ENCODE peak calls at places on chromosomes 16 and 17, in four cellular contexts. Z is HCT116, H is K562, T is HepG2. Q is an unnamed sample.

GRCh38 chr16:68790130-68790761 is 53.1 kb upstream of the TANGO6 start:
- DNase-seq in Z (no peak), H (no peak), T (peak), Q (no peak)

GRCh38 chr17:48726182-48726915 is 2.2 kb downstream of the HOXB13 start:
- DNase-seq in Z (no peak), H (no peak), T (no peak), Q (no peak)

GRCh38 chr16:78695371-78695770 is 595.9 kb downstream of the WWOX start:
- DNase-seq in Z (no peak), H (no peak), T (no peak), Q (no peak)

GRCh38 chr16:88743693-88744519 is 37.6 kb downstream of the CTU2 start:
- DNase-seq in Z (peak), H (peak), T (peak), Q (no peak)

GRCh38 chr16:27273670-27274522 is 5.3 kb upstream of the NSMCE1 start:
- DNase-seq in Z (peak), H (no peak), T (peak), Q (no peak)

GRCh38 chr16:78443300-78443604 is 343.8 kb downstream of the WWOX start:
- DNase-seq in Z (no peak), H (no peak), T (no peak), Q (no peak)

GRCh38 chr17:73360961-73361761 is 49.4 kb upstream of the CDC42EP4 start:
- DNase-seq in Z (no peak), H (no peak), T (no peak), Q (no peak)

GRCh38 chr17:70268383-70268782 is 99.1 kb downstream of the KCNJ2 start:
- DNase-seq in Z (no peak), H (no peak), T (no peak), Q (no peak)

GRCh38 chr16:908526-909155 is 62.1 kb downstream of the LMF1 start:
- DNase-seq in Z (no peak), H (no peak), T (no peak), Q (no peak)

GRCh38 chr17:58487589-58488427 is at the start of gene HSF5:
- DNase-seq in Z (no peak), H (no peak), T (no peak), Q (no peak)

GRCh38 chr17:68291836-68292688 is 767 bp downstream of the ARSG start:
- DNase-seq in Z (peak), H (peak), T (peak), Q (no peak)

GRCh38 chr17:39230361-39230760 is 4.6 kb upstream of the STAC2 start:
- DNase-seq in Z (no peak), H (no peak), T (no peak), Q (no peak)

GRCh38 chr16:1026057-1026783 is 44.6 kb downstream of the SOX8 start:
- DNase-seq in Z (no peak), H (no peak), T (no peak), Q (no peak)

GRCh38 chr16:67260426-67261063 is 11.8 kb downstream of the SLC9A5 start:
- DNase-seq in Z (no peak), H (peak), T (peak), Q (no peak)

GRCh38 chr16:67259705-67260104 is 10.9 kb downstream of the SLC9A5 start:
- DNase-seq in Z (no peak), H (no peak), T (no peak), Q (no peak)

GRCh38 chr16:67256701-67257230 is 8.0 kb downstream of the SLC9A5 start:
- DNase-seq in Z (no peak), H (no peak), T (no peak), Q (no peak)

GRCh38 chr16:67257486-67258159 is 8.8 kb downstream of the SLC9A5 start:
- DNase-seq in Z (no peak), H (no peak), T (no peak), Q (no peak)

DNA sequence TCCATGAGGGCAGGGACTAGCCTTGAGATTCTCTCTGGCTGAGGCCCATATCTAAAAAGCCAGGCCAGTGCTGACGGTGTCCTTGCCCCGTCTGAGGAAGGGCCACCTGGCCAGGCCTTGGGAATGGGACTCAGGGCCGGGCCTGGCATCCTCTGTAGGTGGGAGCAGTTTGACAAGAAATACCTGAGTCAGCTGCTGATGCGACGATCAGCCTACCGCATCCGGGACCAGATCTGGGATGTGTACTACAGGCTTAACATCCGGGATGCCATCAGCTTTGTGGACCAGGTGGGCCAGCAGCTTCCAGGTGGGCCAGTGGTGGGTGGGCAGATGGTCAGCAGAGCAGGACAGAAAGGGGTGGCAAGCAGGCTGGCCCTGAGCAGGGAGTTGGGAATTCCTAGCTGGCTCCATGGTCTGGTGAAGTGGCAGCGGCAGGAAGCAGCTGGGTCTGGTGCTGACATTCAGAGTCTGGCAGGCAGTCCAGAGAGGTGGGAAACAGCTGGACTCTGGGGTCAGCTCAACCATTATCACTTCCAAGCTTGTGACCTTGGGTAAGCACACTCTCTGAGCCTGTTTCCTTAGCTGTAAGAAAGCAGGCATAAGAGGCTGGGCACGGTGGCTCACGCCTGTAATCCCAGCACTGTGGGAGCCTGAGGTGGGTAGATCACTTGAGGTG is 9.5 kb downstream of the SLC9A5 start:
- DNase-seq in Z (no peak), H (no peak), T (no peak), Q (no peak)
- TF ChIP-seq SIN3A in Z (no peak), H (no peak), T (no peak), Q (no peak)

GRCh38 chr17:51059781-51060180 is 60.9 kb downstream of the SPAG9 start:
- DNase-seq in Z (no peak), H (no peak), T (peak), Q (no peak)
- TF ChIP-seq CTCF in Z (no peak), H (no peak), T (no peak), Q (no peak)

DNA sequence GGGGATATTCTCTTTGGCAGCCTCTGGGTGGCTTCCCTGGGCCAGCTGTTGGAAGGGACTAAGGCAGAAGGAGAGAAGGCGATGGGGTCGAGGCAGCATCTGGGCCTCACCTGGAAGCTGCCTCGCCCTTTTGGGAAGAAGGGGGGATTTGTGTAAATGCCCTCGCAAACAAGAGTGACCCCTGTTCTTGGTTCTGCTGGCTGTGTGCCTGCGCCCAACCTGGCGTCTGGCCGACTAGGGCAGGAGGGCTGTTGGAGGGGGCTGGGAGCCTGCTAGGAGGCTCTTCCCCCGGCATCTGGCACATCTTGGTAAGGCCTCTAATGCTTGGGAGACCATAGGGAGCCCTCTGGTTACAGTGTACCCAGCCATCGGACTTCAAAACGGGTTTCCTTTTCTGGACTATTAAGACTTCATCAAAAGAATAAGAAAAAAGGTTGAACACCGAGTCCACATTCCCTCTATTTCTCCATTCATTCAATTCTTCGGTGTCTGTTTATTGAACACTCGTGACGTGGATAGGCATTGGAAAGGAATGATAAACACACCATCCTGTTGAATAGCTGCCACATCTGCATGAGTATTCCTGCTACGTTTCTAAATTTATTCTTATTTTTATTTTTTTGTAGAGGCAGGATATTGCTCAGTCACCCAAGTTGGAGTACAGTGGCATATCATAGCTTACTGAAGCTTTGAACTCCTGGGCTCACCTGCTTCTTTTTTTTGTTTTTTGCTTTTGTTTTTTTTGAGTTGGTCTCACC is 80.6 kb upstream of the CIBAR2 start:
- DNase-seq in Z (no peak), H (no peak), T (no peak), Q (no peak)
- TF ChIP-seq TCF7L2 in Z (no peak), H (no peak), T (no peak), Q (no peak)

GRCh38 chr17:80152057-80152831 is 5.3 kb upstream of the EIF4A3 start:
- DNase-seq in Z (no peak), H (no peak), T (no peak), Q (no peak)
- TF ChIP-seq SIN3A in Z (no peak), H (no peak), T (no peak), Q (no peak)

GRCh38 chr17:13922885-13923284 is 146.4 kb upstream of the COX10 start:
- DNase-seq in Z (no peak), H (no peak), T (no peak), Q (no peak)

GRCh38 chr17:13920413-13920812 is 148.9 kb upstream of the COX10 start:
- DNase-seq in Z (no peak), H (no peak), T (no peak), Q (no peak)

GRCh38 chr17:13931111-13931526 is 138.2 kb upstream of the COX10 start:
- DNase-seq in Z (no peak), H (no peak), T (no peak), Q (no peak)

GRCh38 chr17:13921841-13922776 is 147.2 kb upstream of the COX10 start:
- DNase-seq in Z (no peak), H (no peak), T (no peak), Q (no peak)

GRCh38 chr17:13925579-13925978 is 143.7 kb upstream of the COX10 start:
- DNase-seq in Z (no peak), H (no peak), T (no peak), Q (no peak)
- TF ChIP-seq CTCF in Z (peak), H (peak), T (peak), Q (peak)

GRCh38 chr16:80265624-80266306 is 275.0 kb upstream of the DYNLRB2 start:
- DNase-seq in Z (no peak), H (no peak), T (peak), Q (no peak)
- TF ChIP-seq TCF7L2 in Z (no peak), H (no peak), T (no peak), Q (no peak)

DNA sequence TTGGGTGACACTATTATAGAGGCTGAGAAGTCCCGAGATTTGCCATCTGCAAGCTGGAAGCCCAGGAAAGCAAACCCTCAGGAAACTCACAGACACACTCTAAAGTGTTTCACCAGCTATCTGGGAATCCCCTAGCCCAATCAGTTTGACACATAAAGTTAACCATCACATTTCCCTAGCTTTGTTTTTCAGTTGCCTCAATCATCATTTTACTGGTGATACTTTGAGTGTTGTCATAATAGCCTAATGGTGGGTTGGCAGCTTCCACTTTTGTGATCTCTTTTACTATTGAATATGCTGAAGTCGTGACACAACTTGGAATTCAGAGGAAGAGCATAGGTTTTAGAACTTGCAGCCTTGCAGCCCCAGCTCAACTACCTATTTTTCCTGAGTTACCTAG is 1.9 kb downstream of the SGF29 start:
- DNase-seq in Z (no peak), H (no peak), T (no peak), Q (no peak)
- TF ChIP-seq SIN3A in Z (no peak), H (no peak), T (no peak), Q (no peak)